ENCODE peak calls at places on chromosome 14, in six cellular contexts. S, V, U, D, X and P are unnamed samples.
A peak's percentile ranks its signal among the peaks of the same experiment; 100 is the strongest.

GRCh38 chr14:67738740-67739504 is 37.2 kb downstream of the RDH12 start:
- DNase-seq in S (no peak), V (peak; percentile 84), D (peak; percentile 81), X (peak; percentile 86), U (no peak), P (no peak)

GRCh38 chr14:35380794-35381193 is 23.8 kb downstream of the NFKBIA start:
- DNase-seq in D (no peak), X (no peak), S (no peak), V (no peak), U (no peak), P (no peak)

GRCh38 chr14:103710771-103711392 is 4.4 kb downstream of the XRCC3 start:
- DNase-seq in U (no peak), D (no peak), X (no peak), V (no peak), S (no peak), P (no peak)

GRCh38 chr14:37796703-37797416 is 201.4 kb downstream of the TTC6 start:
- DNase-seq in S (no peak), V (no peak), D (no peak), U (no peak), X (no peak), P (no peak)

GRCh38 chr14:92460916-92461579 is 52.5 kb upstream of the RIN3 start:
- DNase-seq in S (no peak), D (no peak), U (no peak), V (peak; percentile 53), X (peak; percentile 86), P (no peak)

GRCh38 chr14:78491015-78491414 is 320.8 kb downstream of the NRXN3 start:
- DNase-seq in V (no peak), S (no peak), U (no peak), D (no peak), X (no peak), P (no peak)

GRCh38 chr14:49940805-49941421 is 48.0 kb downstream of the ARF6 start:
- DNase-seq in S (no peak), X (peak; percentile 71), V (peak; percentile 68), D (no peak), U (no peak), P (peak; percentile 63)

GRCh38 chr14:44782775-44783238 is 178.9 kb downstream of the KLHL28 start:
- DNase-seq in S (no peak), D (no peak), U (no peak), V (no peak), X (peak; percentile 95), P (no peak)

GRCh38 chr14:54673193-54674121 is 106.5 kb downstream of the SAMD4A start:
- DNase-seq in S (no peak), U (no peak), X (peak; percentile 63), D (no peak), V (no peak), P (no peak)

GRCh38 chr14:102220031-102220430 is 80.3 kb downstream of the WDR20 start:
- DNase-seq in D (no peak), S (peak; percentile 86), U (no peak), X (no peak), V (no peak), P (no peak)

GRCh38 chr14:54683882-54684794 is 117.2 kb downstream of the SAMD4A start:
- DNase-seq in S (no peak), D (no peak), U (no peak), V (peak; percentile 93), X (peak; percentile 85), P (no peak)

GRCh38 chr14:50403433-50403832 is 6.8 kb upstream of the CDKL1 start:
- DNase-seq in V (peak; percentile 39), S (no peak), X (no peak), U (no peak), D (no peak), P (no peak)

GRCh38 chr14:64232095-64232830 is 61.9 kb downstream of the ESR2 start:
- DNase-seq in D (no peak), X (peak; percentile 92), U (no peak), S (no peak), V (peak; percentile 70), P (no peak)

GRCh38 chr14:64232944-64233343 is 61.2 kb downstream of the ESR2 start:
- DNase-seq in U (no peak), V (no peak), D (no peak), S (no peak), X (no peak), P (no peak)

GRCh38 chr14:64233791-64234190 is 60.4 kb downstream of the ESR2 start:
- DNase-seq in V (no peak), U (no peak), X (no peak), S (no peak), D (no peak), P (no peak)

GRCh38 chr14:64235652-64236640 is 58.2 kb downstream of the ESR2 start:
- DNase-seq in D (no peak), S (peak; percentile 92), X (no peak), V (no peak), U (no peak), P (no peak)

DNA sequence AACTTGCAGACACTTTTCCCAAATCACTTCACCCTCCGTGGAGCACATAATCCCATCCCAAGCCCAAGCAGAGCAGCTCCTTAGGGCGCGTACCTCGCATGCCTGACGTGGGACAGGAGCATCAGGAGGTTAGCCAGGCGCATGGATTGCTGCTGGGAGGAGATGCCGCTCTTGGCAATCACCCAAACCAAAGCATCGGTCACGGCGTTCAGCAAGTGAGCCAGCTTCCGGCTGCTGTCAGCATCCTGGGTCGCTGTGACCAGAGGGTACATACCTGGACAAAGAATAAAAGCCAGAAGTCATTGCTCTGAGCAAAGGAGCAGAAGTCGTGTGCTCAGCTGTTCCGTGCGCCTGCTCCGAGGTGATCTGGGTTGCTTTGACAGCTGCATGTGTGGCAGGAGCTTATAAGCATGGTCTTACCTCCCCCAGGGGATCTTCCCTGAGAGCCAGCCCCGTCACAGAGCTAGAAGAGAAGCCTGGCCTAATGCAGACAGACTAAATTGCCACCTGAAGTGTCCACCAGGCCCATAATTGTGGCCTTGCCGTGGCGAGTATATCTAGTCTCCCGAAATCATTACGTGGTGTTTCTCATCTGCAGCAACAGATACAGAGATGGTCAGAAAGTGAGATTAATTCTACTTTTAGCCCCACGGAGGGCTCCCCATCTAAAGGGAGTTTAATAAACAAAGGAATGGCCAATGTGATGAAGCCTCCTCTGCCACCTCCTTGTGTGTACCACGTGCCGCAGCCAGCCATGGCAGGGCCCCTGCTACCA is 59.1 kb downstream of the ESR2 start:
- DNase-seq in U (peak; percentile 62), D (peak; percentile 33), V (no peak), X (peak; percentile 67), S (no peak), P (no peak)
- H3K27me3 ChIP-seq in U (no peaks in the 10 kb centered on the region), D (no peaks in the 10 kb centered on the region), V (peaks cover 22% of the 10 kb centered on the region), X (peaks cover 9% of the 10 kb centered on the region), S (no peaks in the 10 kb centered on the region), P (no peaks in the 10 kb centered on the region)

DNA sequence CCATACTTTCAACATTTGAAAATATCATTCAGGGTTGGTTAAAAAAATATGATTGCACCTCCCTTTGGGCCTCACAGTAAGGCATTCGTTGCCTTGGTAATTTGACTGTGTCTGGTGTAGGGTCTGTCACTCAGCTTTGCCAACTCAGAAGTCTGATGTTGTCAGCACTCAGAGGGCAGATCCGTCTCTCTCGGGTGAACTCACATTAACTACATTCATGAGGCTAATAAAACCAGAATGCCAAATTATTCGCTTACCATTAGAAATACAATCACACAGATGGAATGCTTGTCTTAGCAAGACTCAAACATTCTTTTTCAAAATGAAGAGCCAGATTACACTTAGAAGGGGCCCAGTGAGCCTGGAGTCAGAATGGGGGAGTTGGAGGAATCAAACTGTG is 53.0 kb downstream of the NPAS3 start:
- DNase-seq in U (no peak), D (no peak), V (no peak), X (peak; percentile 48), S (no peak), P (no peak)
- H3K4me3 ChIP-seq in U (no peak overlapping the region), D (no peak overlapping the region), V (no peak overlapping the region), X (no peak overlapping the region), S (no peak overlapping the region), P (no peak overlapping the region)

GRCh38 chr14:56118611-56119181 is 485 bp downstream of the PELI2 start:
- DNase-seq in X (no peak), V (peak; percentile 58), D (peak; percentile 50), S (peak; percentile 95), U (no peak), P (peak; percentile 37)

GRCh38 chr14:56117765-56118610 is at the start of gene PELI2:
- DNase-seq in D (peak; percentile 92), V (peak; percentile 92), S (peak; percentile 98), X (peak; percentile 76), U (peak; percentile 69), P (peak; percentile 91)

GRCh38 chr14:56115471-56115870 is 2.7 kb upstream of the PELI2 start:
- DNase-seq in U (no peak), S (peak; percentile 64), D (no peak), V (no peak), X (no peak), P (no peak)

GRCh38 chr14:56119221-56119967 is 1.2 kb downstream of the PELI2 start:
- DNase-seq in V (peak; percentile 70), X (peak; percentile 47), U (no peak), D (peak; percentile 60), S (peak; percentile 93), P (peak; percentile 16)

DNA sequence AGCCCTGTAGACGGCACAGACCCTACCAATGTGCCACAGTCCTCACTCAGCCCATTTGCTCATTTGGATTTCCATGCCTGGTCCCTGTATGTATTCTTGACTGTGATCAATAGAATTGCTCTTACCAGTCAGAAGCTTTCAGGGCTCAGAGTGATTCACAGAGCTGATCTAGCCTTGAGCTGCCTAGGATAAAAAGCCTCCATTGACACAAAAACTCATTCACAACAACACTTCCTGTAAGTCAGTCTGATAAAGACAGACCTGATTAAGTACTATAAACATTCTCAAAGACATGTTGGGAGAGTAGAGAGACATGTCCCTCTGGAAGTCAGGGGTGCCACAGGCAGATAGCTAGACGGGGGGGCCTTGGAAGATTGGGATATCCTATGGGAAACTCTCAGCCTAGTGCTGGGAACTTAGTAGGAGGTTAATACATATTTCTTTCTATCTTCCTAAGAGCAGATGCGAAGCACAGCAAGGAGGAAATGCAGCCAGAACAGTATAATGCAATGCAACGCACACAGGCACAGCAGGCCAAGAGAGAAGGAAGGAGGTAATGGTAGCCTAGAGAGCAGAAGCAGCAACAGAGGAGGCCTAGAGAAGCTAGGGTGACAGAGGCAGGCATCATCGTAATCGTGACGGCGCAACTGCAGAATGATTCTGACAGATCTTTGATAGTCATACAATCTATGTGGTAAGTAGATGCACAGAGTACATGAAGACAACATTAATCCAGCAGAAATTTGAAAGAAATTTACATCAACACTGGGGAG is 1.9 kb upstream of the PELI2 start:
- DNase-seq in X (no peak), S (peak; percentile 66), U (no peak), D (no peak), V (no peak), P (peak; percentile 44)
- H3K27me3 ChIP-seq in X (no peaks in the 10 kb centered on the region), S (no peaks in the 10 kb centered on the region), U (no peaks in the 10 kb centered on the region), D (no peaks in the 10 kb centered on the region), V (no peaks in the 10 kb centered on the region), P (no peaks in the 10 kb centered on the region)

DNA sequence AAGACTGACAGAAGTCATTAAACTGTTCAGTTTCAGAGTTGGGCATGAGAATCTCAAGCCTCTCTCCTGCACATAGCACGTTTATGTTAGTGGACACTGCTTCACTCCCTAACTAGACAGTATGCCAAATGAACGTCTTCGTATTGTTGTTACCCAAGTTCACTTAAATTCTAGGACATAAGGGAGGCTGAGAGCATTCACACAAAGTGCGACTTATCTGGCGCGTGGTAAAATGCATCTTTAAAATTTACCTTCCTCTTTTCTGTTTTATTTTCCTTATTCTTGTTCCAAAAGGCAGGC is 166.3 kb downstream of the AKAP6 start:
- DNase-seq in U (no peak), S (no peak), X (no peak), D (no peak), V (no peak), P (no peak)
- H3K4me3 ChIP-seq in U (no peak overlapping the region), S (no peak overlapping the region), X (no peak overlapping the region), D (no peak overlapping the region), V (no peak overlapping the region), P (no peak overlapping the region)